ENCODE peak calls at places on chromosomes 12 and 14, in seven cellular contexts. P is PC-9, H is stomach, G is hepatocyte, J is A549, S is choroid plexus epithelial cell, R is astrocyte. U is an unnamed sample.

GRCh38 chr14:79576434-79576833 is 634.9 kb downstream of the DIO2 start:
- DNase-seq in P (no peak), G (no peak), R (peak), H (no peak), S (peak), J (no peak), U (no peak)

GRCh38 chr12:55797068-55797467 is 20.5 kb downstream of the SARNP start:
- DNase-seq in S (peak), P (no peak), G (peak), H (no peak), R (peak), J (peak), U (no peak)

GRCh38 chr12:86234309-86234708 is 21.9 kb downstream of the MGAT4C start:
- DNase-seq in G (no peak), J (no peak), R (peak), H (no peak), S (no peak), P (no peak), U (no peak)

GRCh38 chr12:93128332-93128707 is 199.2 kb upstream of the EEA1 start:
- DNase-seq in R (no peak), H (no peak), G (no peak), S (no peak), J (no peak), P (no peak), U (no peak)

GRCh38 chr14:72332054-72332453 is 399.8 kb downstream of the RGS6 start:
- DNase-seq in P (no peak), H (no peak), G (peak), J (no peak), S (no peak), R (no peak), U (no peak)

GRCh38 chr14:75542585-75543091 is 20.4 kb downstream of the BATF start:
- DNase-seq in R (peak), J (no peak), S (peak), P (peak), H (peak), G (peak), U (peak)

GRCh38 chr12:22042981-22043669 is 2.9 kb upstream of the CMAS start:
- DNase-seq in H (no peak), J (no peak), G (no peak), R (peak), P (peak), S (peak), U (no peak)

GRCh38 chr14:29271669-29272068 is 505.1 kb downstream of the FOXG1 start:
- DNase-seq in R (no peak), H (no peak), G (no peak), S (no peak), P (no peak), J (no peak), U (no peak)

DNA sequence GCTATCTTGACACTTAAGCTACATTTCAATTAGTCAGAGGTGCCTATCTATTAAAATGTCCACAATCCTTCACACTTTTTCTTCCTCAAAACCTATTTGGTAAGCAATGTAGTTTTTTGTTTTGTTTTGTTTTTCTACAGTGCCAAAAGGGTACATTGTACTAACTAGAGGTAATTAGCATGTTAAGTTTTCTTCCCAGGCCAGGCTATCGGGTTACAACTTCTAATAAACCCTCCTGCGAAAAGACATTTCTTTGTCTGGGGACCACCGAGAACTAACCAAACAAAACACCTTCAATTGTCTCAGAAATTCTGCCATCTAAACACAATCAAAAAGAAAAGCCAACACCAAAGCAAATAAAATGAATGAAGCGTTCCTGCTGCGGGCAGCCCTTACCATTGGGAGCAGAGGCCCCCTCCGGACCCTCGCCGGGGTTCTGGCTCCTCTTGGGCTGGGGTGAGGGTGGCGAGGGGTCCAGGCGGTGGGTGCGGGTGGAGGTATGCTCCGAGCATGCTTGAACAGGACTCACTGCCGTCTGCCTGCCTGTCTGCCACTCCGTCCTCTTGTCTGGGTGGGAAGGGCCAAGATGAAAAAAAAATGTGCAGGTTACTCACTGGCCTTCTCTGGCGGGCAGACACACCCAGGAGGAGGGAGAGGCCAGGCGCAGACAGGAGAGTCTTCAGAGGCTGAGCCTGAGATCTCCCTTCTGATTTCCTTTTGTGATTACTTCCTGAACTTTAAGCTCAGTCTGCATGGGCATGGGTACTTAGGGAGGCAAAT is 76.3 kb downstream of the STON2 start:
- DNase-seq in S (no peak), P (peak), G (peak), H (peak), J (peak), R (peak), U (no peak)
- H3K4me3 ChIP-seq in S (no peak), P (peak), G (peak), H (peak), J (peak), R (no peak), U (no peak)

DNA sequence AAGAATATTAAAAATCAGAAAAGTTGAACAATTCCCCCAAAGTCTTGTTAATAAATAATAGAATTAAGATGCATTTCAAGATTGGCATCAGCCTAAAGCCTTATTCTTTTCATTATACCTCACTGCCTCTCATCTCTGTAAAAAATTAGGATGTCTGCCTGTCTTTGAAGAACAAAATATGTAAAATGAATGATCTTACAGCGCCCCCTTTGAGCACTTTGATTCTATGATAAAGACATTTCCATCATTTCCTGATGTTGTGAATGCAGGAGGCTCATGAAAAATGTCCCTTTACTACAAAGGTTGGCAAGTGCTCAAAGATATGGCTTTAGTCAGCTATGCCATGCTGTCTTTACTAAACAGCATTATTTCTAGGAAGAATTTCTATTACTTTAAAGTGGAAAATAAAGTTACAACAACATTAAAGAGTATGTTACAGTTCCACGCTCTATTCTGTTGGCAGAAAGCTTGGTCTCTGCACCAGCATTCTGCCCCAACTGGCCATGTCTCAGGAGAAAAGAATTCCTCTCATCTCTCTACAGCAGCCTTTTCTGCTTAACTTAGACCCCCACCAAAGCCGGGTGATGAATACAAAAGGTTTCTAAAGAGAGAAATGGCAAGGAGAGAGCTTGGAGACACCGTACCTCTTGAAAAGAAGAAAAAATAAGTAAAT is 95.1 kb downstream of the LLPH start:
- DNase-seq in H (no peak), P (no peak), S (peak), R (peak), J (peak), G (peak), U (no peak)
- TF ChIP-seq CTCF in H (no peak), P (peak), S (peak), R (peak), J (peak), G (peak), U (peak)

GRCh38 chr14:20671597-20672283 is 12.6 kb upstream of the RNASE4 start:
- DNase-seq in S (no peak), J (no peak), H (no peak), P (peak), R (no peak), G (no peak), U (no peak)

GRCh38 chr14:20662968-20663731 is 21.2 kb upstream of the RNASE4 start:
- DNase-seq in H (peak), G (peak), R (peak), J (peak), S (peak), P (peak), U (peak)

GRCh38 chr14:20668969-20669368 is 15.4 kb upstream of the RNASE4 start:
- DNase-seq in P (no peak), S (no peak), J (no peak), R (no peak), H (no peak), G (no peak), U (no peak)

DNA sequence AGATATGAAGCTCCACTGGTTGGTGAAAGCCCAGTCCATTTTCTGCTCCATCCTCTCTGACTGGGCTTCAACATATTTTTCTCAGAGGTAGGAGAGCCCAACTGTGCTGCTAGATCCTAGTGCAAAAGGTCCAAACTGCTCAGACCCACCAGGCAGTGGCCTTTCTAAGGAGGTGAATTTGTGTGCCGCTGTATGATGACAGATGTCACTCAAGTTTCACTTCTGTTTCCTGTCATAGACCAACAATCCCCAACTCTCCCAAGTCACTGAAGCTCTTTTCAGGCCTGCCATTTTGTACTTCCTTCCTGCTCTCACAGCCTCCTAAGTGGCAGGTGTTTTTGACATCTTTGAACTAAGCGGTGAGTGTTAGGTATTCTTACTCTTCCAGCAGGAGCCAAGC is 16.4 kb upstream of the RNASE4 start:
- DNase-seq in J (no peak), P (no peak), S (no peak), G (no peak), R (no peak), H (no peak), U (peak)
- H3K4me3 ChIP-seq in J (no peak), P (no peak), S (no peak), G (no peak), R (no peak), H (no peak), U (peak)

GRCh38 chr14:58873228-58873953 is 235.6 kb downstream of the DACT1 start:
- DNase-seq in G (no peak), H (no peak), J (no peak), P (no peak), S (no peak), R (no peak), U (no peak)
- TF ChIP-seq CTCF in G (no peak), H (no peak), J (no peak), P (no peak), S (no peak), R (no peak), U (no peak)

U was measured in GM12864.